ENCODE peak calls at places on chromosomes 11 and 22, in eight cellular contexts. O is foreskin fibroblast; U is prostate gland; C is iris pigment epithelial cell; P is Caki2; Y is MCF 10A; N is CD4-positive, alpha-beta T cell; J is heart right ventricle. K is an unnamed sample.

GRCh38 chr11:13104619-13105236 is 95.6 kb downstream of the RASSF10 start:
- DNase-seq in O (no peak), U (no peak), C (no peak), P (no peak), Y (no peak), N (no peak), J (peak), K (no peak)

GRCh38 chr11:7833527-7833926 is 36.8 kb upstream of the OR5P2 start:
- DNase-seq in O (no peak), U (no peak), C (no peak), P (no peak), Y (no peak), N (no peak), J (no peak), K (no peak)

GRCh38 chr22:28637225-28637624 is 42.4 kb downstream of the TTC28 start:
- DNase-seq in O (no peak), U (no peak), C (no peak), P (no peak), Y (no peak), N (no peak), J (no peak), K (no peak)

GRCh38 chr11:62295504-62295903 is 3.4 kb downstream of the SCGB1D4 start:
- DNase-seq in O (no peak), U (peak), C (peak), P (no peak), Y (peak), N (no peak), J (no peak), K (no peak)

GRCh38 chr22:47061226-47061625 is 298.8 kb downstream of the TBC1D22A start:
- DNase-seq in O (no peak), U (no peak), C (no peak), P (no peak), Y (no peak), N (no peak), J (no peak), K (no peak)

GRCh38 chr22:50032941-50033601 is 20.5 kb upstream of the IL17REL start:
- DNase-seq in O (no peak), U (no peak), C (no peak), P (no peak), Y (no peak), N (no peak), J (no peak), K (no peak)

GRCh38 chr11:123371506-123372297 is 58.4 kb upstream of the GRAMD1B start:
- DNase-seq in O (no peak), U (no peak), C (no peak), P (no peak), Y (no peak), N (no peak), J (no peak), K (no peak)

GRCh38 chr11:3177931-3178330 is 12.8 kb upstream of the OSBPL5 start:
- DNase-seq in O (no peak), U (no peak), C (peak), P (no peak), Y (peak), N (no peak), J (no peak), K (no peak)

GRCh38 chr11:64924910-64925284 is 408 bp downstream of the PPP2R5B start:
- DNase-seq in O (no peak), U (no peak), C (no peak), P (no peak), Y (no peak), N (no peak), J (peak), K (no peak)

GRCh38 chr11:83472831-83473230 is 186.7 kb upstream of the CCDC90B start:
- DNase-seq in O (no peak), U (no peak), C (no peak), P (no peak), Y (no peak), N (no peak), J (no peak), K (no peak)

GRCh38 chr11:66653123-66653522 is 14.6 kb downstream of the RBM4 start:
- DNase-seq in O (no peak), U (no peak), C (no peak), P (peak), Y (no peak), N (no peak), J (no peak), K (no peak)

K was measured in heart left ventricle.